ENCODE peak calls at places on chromosomes 11 and 22, in six cellular contexts. One of them, this sample, is unnamed.

GRCh38 chr11:25247336-25247735 is 750.5 kb downstream of the LUZP2 start:
- DNase-seq in COLO829: no peak
- DNase-seq in epithelial cell of esophagus: peak; percentile 35
- DNase-seq in upper lobe of right lung: no peak
- DNase-seq in fibroblast of pulmonary artery: no peak
- DNase-seq in kidney tubule cell: no peak
- DNase-seq in this sample: no peak

GRCh38 chr11:15148181-15148580 is 33.5 kb downstream of the INSC start:
- DNase-seq in kidney tubule cell: no peak
- DNase-seq in upper lobe of right lung: no peak
- DNase-seq in fibroblast of pulmonary artery: no peak
- DNase-seq in COLO829: no peak
- DNase-seq in epithelial cell of esophagus: no peak
- DNase-seq in this sample: no peak

GRCh38 chr11:1837171-1838076 is 1.4 kb upstream of the TNNI2 start:
- DNase-seq in COLO829: no peak
- DNase-seq in kidney tubule cell: peak; percentile 37
- DNase-seq in fibroblast of pulmonary artery: peak; percentile 59
- DNase-seq in upper lobe of right lung: peak; percentile 83
- DNase-seq in epithelial cell of esophagus: peak; percentile 51
- DNase-seq in this sample: no peak

GRCh38 chr11:12968101-12968500 is 41.0 kb upstream of the RASSF10 start:
- DNase-seq in kidney tubule cell: peak; percentile 85
- DNase-seq in fibroblast of pulmonary artery: no peak
- DNase-seq in upper lobe of right lung: no peak
- DNase-seq in epithelial cell of esophagus: peak; percentile 68
- DNase-seq in COLO829: no peak
- DNase-seq in this sample: no peak

GRCh38 chr11:6548641-6549040 is 51.6 kb downstream of the DNHD1 start:
- DNase-seq in epithelial cell of esophagus: no peak
- DNase-seq in kidney tubule cell: no peak
- DNase-seq in upper lobe of right lung: no peak
- DNase-seq in COLO829: no peak
- DNase-seq in fibroblast of pulmonary artery: no peak
- DNase-seq in this sample: no peak

GRCh38 chr11:34481307-34481706 is 32.3 kb downstream of the ELF5 start:
- DNase-seq in epithelial cell of esophagus: peak; percentile 87
- DNase-seq in kidney tubule cell: peak; percentile 74
- DNase-seq in upper lobe of right lung: no peak
- DNase-seq in fibroblast of pulmonary artery: no peak
- DNase-seq in COLO829: no peak
- DNase-seq in this sample: no peak

GRCh38 chr11:69552951-69553350 is 71.5 kb downstream of the LINC01488 start:
- DNase-seq in epithelial cell of esophagus: peak; percentile 85
- DNase-seq in upper lobe of right lung: peak; percentile 54
- DNase-seq in kidney tubule cell: no peak
- DNase-seq in COLO829: no peak
- DNase-seq in fibroblast of pulmonary artery: no peak
- DNase-seq in this sample: peak; percentile 29

GRCh38 chr22:31822523-31822922 is 68.7 kb downstream of the DEPDC5 start:
- DNase-seq in kidney tubule cell: no peak
- DNase-seq in upper lobe of right lung: no peak
- DNase-seq in epithelial cell of esophagus: no peak
- DNase-seq in fibroblast of pulmonary artery: no peak
- DNase-seq in COLO829: no peak
- DNase-seq in this sample: no peak

GRCh38 chr11:106398396-106399074 is 321.1 kb downstream of the AASDHPPT start:
- DNase-seq in COLO829: no peak
- DNase-seq in epithelial cell of esophagus: no peak
- DNase-seq in kidney tubule cell: peak; percentile 88
- DNase-seq in fibroblast of pulmonary artery: no peak
- DNase-seq in upper lobe of right lung: no peak
- DNase-seq in this sample: no peak

This sample was measured in RWPE2.